ENCODE peak calls at places on chromosomes 5 and 9, in five cellular contexts. One of them, this sample, is unnamed.

GRCh38 chr5:37767251-37767650 is 72.6 kb downstream of the GDNF start:
- DNase-seq in IMR-90: no peak
- DNase-seq in GM12878: no peak
- DNase-seq in HepG2: no peak
- DNase-seq in K562: no peak
- DNase-seq in this sample: no peak

GRCh38 chr9:127523312-127523851 is 72.1 kb downstream of the LRSAM1 start:
- DNase-seq in IMR-90: peak; percentile 50
- DNase-seq in GM12878: no peak
- DNase-seq in HepG2: no peak
- DNase-seq in K562: peak; percentile 68
- DNase-seq in this sample: peak; percentile 68

GRCh38 chr5:178551468-178551867 is 38.7 kb downstream of the COL23A1 start:
- DNase-seq in IMR-90: no peak
- DNase-seq in GM12878: no peak
- DNase-seq in HepG2: no peak
- DNase-seq in K562: no peak
- DNase-seq in this sample: no peak

GRCh38 chr5:1207555-1207954 is 6.2 kb downstream of the SLC6A19 start:
- DNase-seq in IMR-90: no peak
- DNase-seq in GM12878: no peak
- DNase-seq in HepG2: no peak
- DNase-seq in K562: no peak
- DNase-seq in this sample: no peak

GRCh38 chr5:110865400-110866094 is 126.7 kb downstream of the SLC25A46 start:
- DNase-seq in IMR-90: peak; percentile 41
- DNase-seq in GM12878: no peak
- DNase-seq in HepG2: peak; percentile 28
- DNase-seq in K562: peak; percentile 31
- DNase-seq in this sample: peak; percentile 34

GRCh38 chr9:91896096-91896495 is 53.9 kb downstream of the ROR2 start:
- DNase-seq in IMR-90: no peak
- DNase-seq in GM12878: no peak
- DNase-seq in HepG2: no peak
- DNase-seq in K562: no peak
- DNase-seq in this sample: peak; percentile 66

GRCh38 chr9:82332018-82332773 is 343.6 kb downstream of the SPATA31D1 start:
- DNase-seq in IMR-90: peak; percentile 85
- DNase-seq in GM12878: no peak
- DNase-seq in HepG2: no peak
- DNase-seq in K562: no peak
- DNase-seq in this sample: no peak

GRCh38 chr5:17157916-17158529 is 59.4 kb upstream of the BASP1 start:
- DNase-seq in IMR-90: peak; percentile 100
- DNase-seq in GM12878: no peak
- DNase-seq in HepG2: no peak
- DNase-seq in K562: no peak
- DNase-seq in this sample: no peak

GRCh38 chr9:91256235-91256634 is 105.5 kb downstream of the AUH start:
- DNase-seq in IMR-90: no peak
- DNase-seq in GM12878: no peak
- DNase-seq in HepG2: no peak
- DNase-seq in K562: no peak
- DNase-seq in this sample: no peak

GRCh38 chr5:150302301-150303069 is at the start of gene ARSI:
- DNase-seq in IMR-90: no peak
- DNase-seq in GM12878: no peak
- DNase-seq in HepG2: no peak
- DNase-seq in K562: peak; percentile 32
- DNase-seq in this sample: no peak

GRCh38 chr9:16002816-16003215 is 450.0 kb downstream of the CCDC171 start:
- DNase-seq in IMR-90: peak; percentile 79
- DNase-seq in GM12878: no peak
- DNase-seq in HepG2: no peak
- DNase-seq in K562: no peak
- DNase-seq in this sample: no peak

GRCh38 chr9:118183571-118183970 is 479.4 kb downstream of the TLR4 start:
- DNase-seq in IMR-90: no peak
- DNase-seq in GM12878: no peak
- DNase-seq in HepG2: no peak
- DNase-seq in K562: no peak
- DNase-seq in this sample: no peak

GRCh38 chr5:116273458-116274242 is 188.8 kb downstream of the COMMD10 start:
- DNase-seq in IMR-90: peak; percentile 78
- DNase-seq in GM12878: peak; percentile 43
- DNase-seq in HepG2: no peak
- DNase-seq in K562: no peak
- DNase-seq in this sample: no peak

DNA sequence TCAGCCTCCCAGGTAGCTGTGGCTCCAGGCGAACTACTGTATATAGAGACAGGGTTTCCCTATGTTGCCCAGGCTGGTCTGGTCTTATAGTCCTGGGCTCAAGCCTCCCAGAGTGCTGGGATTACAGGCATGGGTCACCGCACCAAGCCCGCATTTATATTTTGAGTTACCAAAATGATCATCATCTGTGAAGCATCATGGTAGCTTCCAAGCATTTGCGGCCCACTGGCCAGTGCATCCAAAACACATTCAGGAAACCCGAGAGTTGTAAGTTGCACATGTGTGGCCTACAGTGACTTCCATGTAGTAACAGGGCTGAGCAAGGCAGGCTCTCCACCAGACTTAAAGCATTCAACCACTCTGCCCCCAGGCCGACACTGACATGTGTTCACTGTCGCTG is 2.3 kb downstream of the BRD3OS start:
- DNase-seq in IMR-90: no peak
- DNase-seq in GM12878: no peak
- DNase-seq in HepG2: no peak
- DNase-seq in K562: no peak
- DNase-seq in this sample: peak; percentile 31
- TF ChIP-seq MXI1 in IMR-90: no peak
- TF ChIP-seq MXI1 in GM12878: no peak
- TF ChIP-seq MXI1 in HepG2: no peak
- TF ChIP-seq MXI1 in K562: no peak
- TF ChIP-seq MXI1 in this sample: peak; percentile 44

DNA sequence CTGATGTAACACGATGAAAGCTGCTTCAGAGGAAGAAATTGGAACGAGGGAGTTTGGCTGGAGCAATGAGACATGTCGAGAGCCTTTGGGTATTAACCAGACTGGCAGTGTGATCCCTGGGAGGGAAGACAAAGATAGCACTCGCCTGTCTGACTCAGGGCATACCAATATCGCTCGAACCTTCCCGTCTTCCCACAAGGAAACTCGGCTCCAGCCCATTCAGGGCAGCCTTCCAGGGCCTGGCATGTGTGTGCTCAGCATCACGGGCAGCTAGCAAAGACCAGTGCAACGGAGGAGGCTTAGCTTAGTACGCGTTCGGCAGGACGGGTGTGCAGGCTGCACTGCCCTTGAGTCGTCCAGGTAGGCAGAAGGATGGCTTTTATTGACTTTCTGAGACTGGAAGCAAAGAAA is 356.9 kb upstream of the WWC1 start:
- DNase-seq in IMR-90: no peak
- DNase-seq in GM12878: no peak
- DNase-seq in HepG2: no peak
- DNase-seq in K562: no peak
- DNase-seq in this sample: no peak
- TF ChIP-seq MXI1 in IMR-90: no peak
- TF ChIP-seq MXI1 in GM12878: no peak
- TF ChIP-seq MXI1 in HepG2: no peak
- TF ChIP-seq MXI1 in K562: no peak
- TF ChIP-seq MXI1 in this sample: no peak

DNA sequence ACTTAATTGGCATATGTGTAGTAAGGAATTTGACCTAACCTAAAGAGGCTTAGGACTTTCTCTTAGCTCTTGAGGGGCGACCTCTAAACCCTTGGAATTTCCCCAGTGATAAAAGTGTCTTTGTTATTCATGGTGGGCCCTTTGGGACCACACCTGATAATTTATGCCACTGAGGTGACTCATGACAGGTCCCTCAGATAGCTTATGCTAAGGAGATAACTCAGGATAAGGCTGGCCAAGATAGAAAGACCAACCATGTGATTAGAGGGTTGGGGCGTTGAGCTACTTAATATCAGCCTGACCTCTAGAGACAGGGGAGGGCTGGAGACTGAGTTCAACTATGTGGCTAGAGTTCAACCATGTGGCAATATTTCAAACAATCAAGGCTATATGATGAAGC is 218.1 kb downstream of the AP3B1 start:
- DNase-seq in IMR-90: no peak
- DNase-seq in GM12878: no peak
- DNase-seq in HepG2: no peak
- DNase-seq in K562: peak; percentile 7
- DNase-seq in this sample: no peak
- TF ChIP-seq MXI1 in IMR-90: no peak
- TF ChIP-seq MXI1 in GM12878: no peak
- TF ChIP-seq MXI1 in HepG2: no peak
- TF ChIP-seq MXI1 in K562: no peak
- TF ChIP-seq MXI1 in this sample: no peak

DNA sequence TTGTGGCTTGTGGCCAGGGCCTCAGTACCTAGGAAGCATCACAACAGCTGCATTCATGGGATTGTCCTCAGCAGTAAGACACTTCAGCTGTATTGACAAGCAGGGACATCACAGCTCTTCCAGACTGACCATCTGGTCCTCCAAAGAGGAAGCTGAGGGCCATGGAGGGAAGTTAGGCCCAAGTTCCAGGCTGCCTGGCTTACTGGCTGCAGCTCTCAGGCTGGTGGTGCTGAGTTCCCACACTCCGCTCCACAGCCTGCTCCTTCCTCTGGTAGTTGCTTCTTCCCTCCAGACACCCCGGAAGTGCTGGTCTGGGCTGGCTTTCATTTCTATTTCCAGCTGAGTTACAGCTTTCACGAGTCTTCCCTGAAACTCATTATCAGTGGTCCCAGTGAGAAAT is 5.7 kb upstream of the STING1 start:
- DNase-seq in IMR-90: no peak
- DNase-seq in GM12878: no peak
- DNase-seq in HepG2: no peak
- DNase-seq in K562: no peak
- DNase-seq in this sample: no peak
- TF ChIP-seq MXI1 in IMR-90: no peak
- TF ChIP-seq MXI1 in GM12878: no peak
- TF ChIP-seq MXI1 in HepG2: no peak
- TF ChIP-seq MXI1 in K562: no peak
- TF ChIP-seq MXI1 in this sample: no peak

GRCh38 chr9:119501374-119501773 is 132.1 kb upstream of the BRINP1 start:
- DNase-seq in IMR-90: no peak
- DNase-seq in GM12878: no peak
- DNase-seq in HepG2: no peak
- DNase-seq in K562: no peak
- DNase-seq in this sample: no peak

GRCh38 chr9:119500072-119500771 is 131.0 kb upstream of the BRINP1 start:
- DNase-seq in IMR-90: no peak
- DNase-seq in GM12878: no peak
- DNase-seq in HepG2: no peak
- DNase-seq in K562: no peak
- DNase-seq in this sample: no peak
- TF ChIP-seq MXI1 in IMR-90: no peak
- TF ChIP-seq MXI1 in GM12878: no peak
- TF ChIP-seq MXI1 in HepG2: no peak
- TF ChIP-seq MXI1 in K562: no peak
- TF ChIP-seq MXI1 in this sample: no peak

GRCh38 chr9:123339666-123340414 is 16.2 kb upstream of the CRB2 start:
- DNase-seq in IMR-90: no peak
- DNase-seq in GM12878: peak; percentile 78
- DNase-seq in HepG2: no peak
- DNase-seq in K562: no peak
- DNase-seq in this sample: no peak
- TF ChIP-seq MXI1 in IMR-90: no peak
- TF ChIP-seq MXI1 in GM12878: peak; percentile 64
- TF ChIP-seq MXI1 in HepG2: no peak
- TF ChIP-seq MXI1 in K562: no peak
- TF ChIP-seq MXI1 in this sample: no peak

GRCh38 chr5:144076521-144077083 is 93.9 kb downstream of the YIPF5 start:
- DNase-seq in IMR-90: no peak
- DNase-seq in GM12878: no peak
- DNase-seq in HepG2: no peak
- DNase-seq in K562: no peak
- DNase-seq in this sample: no peak

GRCh38 chr5:144068926-144069325 is 101.5 kb downstream of the YIPF5 start:
- DNase-seq in IMR-90: no peak
- DNase-seq in GM12878: no peak
- DNase-seq in HepG2: no peak
- DNase-seq in K562: no peak
- DNase-seq in this sample: no peak

GRCh38 chr5:144072518-144072927 is 97.9 kb downstream of the YIPF5 start:
- DNase-seq in IMR-90: peak; percentile 84
- DNase-seq in GM12878: no peak
- DNase-seq in HepG2: no peak
- DNase-seq in K562: no peak
- DNase-seq in this sample: no peak
- TF ChIP-seq MXI1 in IMR-90: no peak
- TF ChIP-seq MXI1 in GM12878: no peak
- TF ChIP-seq MXI1 in HepG2: no peak
- TF ChIP-seq MXI1 in K562: no peak
- TF ChIP-seq MXI1 in this sample: no peak

GRCh38 chr5:74641778-74642542 is 1.4 kb upstream of the ENC1 start:
- DNase-seq in IMR-90: peak; percentile 87
- DNase-seq in GM12878: no peak
- DNase-seq in HepG2: peak; percentile 62
- DNase-seq in K562: peak; percentile 11
- DNase-seq in this sample: peak; percentile 44
- TF ChIP-seq MXI1 in IMR-90: peak; percentile 59
- TF ChIP-seq MXI1 in GM12878: no peak
- TF ChIP-seq MXI1 in HepG2: no peak
- TF ChIP-seq MXI1 in K562: no peak
- TF ChIP-seq MXI1 in this sample: no peak